ENCODE peak calls at places on chromosomes 1 and 21, in ten cellular contexts. U is adipocyte; B is stimulated activated CD4-positive, alpha-beta T cell treated with anti-CD3 and anti-CD28 coated beads, Interleukin-4, amount 100 ng/mL, for 48 hours; N is iris pigment epithelial cell; L is KBM-7; S is AG08395; T is neural progenitor cell; V is foreskin keratinocyte; D is left ventricle myocardium inferior; F is T-cell. H is an unnamed sample.

GRCh38 chr1:31932491-31933316 is 5.5 kb downstream of the PTP4A2 start:
- DNase-seq in L (peak; percentile 40), S (no peak), B (no peak), V (no peak), T (peak; percentile 12), N (no peak), F (no peak), U (no peak), D (no peak), H (peak; percentile 71)

GRCh38 chr1:1996207-1996651 is 7.4 kb downstream of the CFAP74 start:
- DNase-seq in L (peak; percentile 82), V (no peak), F (no peak), B (no peak), S (no peak), N (peak; percentile 34), T (no peak), U (no peak), D (no peak), H (peak; percentile 54)

GRCh38 chr1:91651671-91652071 is 151.0 kb downstream of the CDC7 start:
- DNase-seq in T (no peak), S (no peak), B (no peak), L (no peak), F (no peak), N (peak; percentile 62), D (peak; percentile 48), V (no peak), U (peak; percentile 42), H (no peak)

GRCh38 chr1:113928950-113929749 is at the start of gene HIPK1:
- DNase-seq in V (peak; percentile 54), N (peak; percentile 89), F (peak; percentile 94), S (peak; percentile 91), B (peak; percentile 89), T (peak; percentile 97), L (peak; percentile 93), U (peak; percentile 98), D (peak; percentile 94), H (peak; percentile 94)

GRCh38 chr1:204366759-204367158 is 7.0 kb upstream of the PLEKHA6 start:
- DNase-seq in F (no peak), V (no peak), D (no peak), L (peak; percentile 32), N (no peak), S (no peak), T (peak; percentile 54), B (no peak), U (peak; percentile 29), H (peak; percentile 37)

GRCh38 chr21:14523234-14523633 is 22.9 kb downstream of the SAMSN1 start:
- DNase-seq in N (peak; percentile 1), S (no peak), B (no peak), D (no peak), U (no peak), V (no peak), F (no peak), T (no peak), L (peak; percentile 64), H (peak; percentile 40)

GRCh38 chr1:58780586-58781452 is 3.0 kb downstream of the JUN start:
- DNase-seq in B (no peak), U (peak; percentile 68), L (no peak), N (peak; percentile 33), D (no peak), F (peak; percentile 30), V (peak; percentile 29), S (no peak), T (no peak), H (peak; percentile 61)

GRCh38 chr1:89310505-89310904 is 37.8 kb upstream of the GBP5 start:
- DNase-seq in T (no peak), F (no peak), V (no peak), D (no peak), B (no peak), L (no peak), N (peak; percentile 73), U (peak; percentile 66), S (peak; percentile 36), H (peak; percentile 11)

GRCh38 chr21:35850029-35850428 is 210.3 kb downstream of the SETD4 start:
- DNase-seq in L (no peak), U (peak; percentile 84), S (peak; percentile 84), F (no peak), V (no peak), N (peak; percentile 53), D (no peak), T (no peak), B (no peak), H (no peak)

GRCh38 chr1:93219443-93219842 is 38.9 kb downstream of the CCDC18 start:
- DNase-seq in L (peak; percentile 53), U (no peak), T (no peak), F (no peak), N (peak; percentile 87), V (no peak), S (no peak), B (no peak), D (no peak), H (peak; percentile 74)

GRCh38 chr1:193299038-193299437 is 112.6 kb upstream of the B3GALT2 start:
- DNase-seq in N (no peak), V (no peak), S (no peak), D (no peak), B (no peak), U (no peak), F (no peak), T (no peak), L (no peak), H (no peak)

GRCh38 chr1:47066931-47067330 is at the start of gene CYP4Z1:
- DNase-seq in L (no peak), V (no peak), F (no peak), S (no peak), N (no peak), D (no peak), T (no peak), U (no peak), B (no peak), H (no peak)

GRCh38 chr1:64041366-64042131 is 161.9 kb upstream of the UBE2U start:
- DNase-seq in S (no peak), U (no peak), N (peak; percentile 41), V (no peak), T (no peak), F (no peak), B (no peak), D (no peak), L (no peak), H (no peak)